ENCODE peak calls at places on chromosomes 1 and 21, in four cellular contexts. One of them, this sample, is unnamed.

GRCh38 chr1:187696092-187696491 is 867.3 kb downstream of the PLA2G4A start:
- DNase-seq in fibroblast of lung: peak
- DNase-seq in breast epithelium: no peak
- DNase-seq in psoas muscle: peak
- DNase-seq in this sample: no peak

GRCh38 chr1:50326026-50326425 is 97.2 kb downstream of the DMRTA2 start:
- DNase-seq in fibroblast of lung: no peak
- DNase-seq in breast epithelium: no peak
- DNase-seq in psoas muscle: no peak
- DNase-seq in this sample: no peak

GRCh38 chr1:156904187-156904959 is 10.9 kb downstream of the PEAR1 start:
- DNase-seq in fibroblast of lung: no peak
- DNase-seq in breast epithelium: no peak
- DNase-seq in psoas muscle: peak
- DNase-seq in this sample: no peak

GRCh38 chr1:213987876-213988638 is at the start of gene PROX1:
- DNase-seq in fibroblast of lung: peak
- DNase-seq in breast epithelium: peak
- DNase-seq in psoas muscle: peak
- DNase-seq in this sample: peak

GRCh38 chr21:37658994-37659458 is 257.2 kb downstream of the KCNJ6 start:
- DNase-seq in fibroblast of lung: peak
- DNase-seq in breast epithelium: peak
- DNase-seq in psoas muscle: no peak
- DNase-seq in this sample: peak

GRCh38 chr1:56326056-56326455 is 253.3 kb downstream of the PLPP3 start:
- DNase-seq in fibroblast of lung: peak
- DNase-seq in breast epithelium: no peak
- DNase-seq in psoas muscle: no peak
- DNase-seq in this sample: peak

GRCh38 chr1:234725177-234726132 is 115.5 kb upstream of the IRF2BP2 start:
- DNase-seq in fibroblast of lung: peak
- DNase-seq in breast epithelium: peak
- DNase-seq in psoas muscle: no peak
- DNase-seq in this sample: peak

GRCh38 chr1:169009666-169010065 is 96.8 kb upstream of the ATP1B1 start:
- DNase-seq in fibroblast of lung: no peak
- DNase-seq in breast epithelium: no peak
- DNase-seq in psoas muscle: no peak
- DNase-seq in this sample: no peak

GRCh38 chr1:236137285-236137852 is 5.0 kb upstream of the GPR137B start:
- DNase-seq in fibroblast of lung: no peak
- DNase-seq in breast epithelium: no peak
- DNase-seq in psoas muscle: no peak
- DNase-seq in this sample: no peak

GRCh38 chr21:41611966-41612606 is 104.1 kb upstream of the TMPRSS2 start:
- DNase-seq in fibroblast of lung: no peak
- DNase-seq in breast epithelium: peak
- DNase-seq in psoas muscle: no peak
- DNase-seq in this sample: peak

GRCh38 chr1:32554288-32554687 is 15.1 kb downstream of the ZBTB8A start:
- DNase-seq in fibroblast of lung: no peak
- DNase-seq in breast epithelium: no peak
- DNase-seq in psoas muscle: no peak
- DNase-seq in this sample: no peak

GRCh38 chr1:248847181-248847955 is 9.3 kb downstream of the ZNF672 start:
- DNase-seq in fibroblast of lung: no peak
- DNase-seq in breast epithelium: no peak
- DNase-seq in psoas muscle: no peak
- DNase-seq in this sample: no peak

GRCh38 chr21:24023402-24023801 is 1583.9 kb downstream of the MRPL39 start:
- DNase-seq in fibroblast of lung: peak
- DNase-seq in breast epithelium: no peak
- DNase-seq in psoas muscle: no peak
- DNase-seq in this sample: no peak

GRCh38 chr1:34796990-34797389 is 4.2 kb downstream of the GJA4 start:
- DNase-seq in fibroblast of lung: no peak
- DNase-seq in breast epithelium: no peak
- DNase-seq in psoas muscle: no peak
- DNase-seq in this sample: no peak

GRCh38 chr1:116110507-116111195 is 548 bp upstream of the MAB21L3 start:
- DNase-seq in fibroblast of lung: no peak
- DNase-seq in breast epithelium: no peak
- DNase-seq in psoas muscle: no peak
- DNase-seq in this sample: no peak

GRCh38 chr21:37983336-37984095 is 67.3 kb upstream of the KCNJ6 start:
- DNase-seq in fibroblast of lung: no peak
- DNase-seq in breast epithelium: no peak
- DNase-seq in psoas muscle: no peak
- DNase-seq in this sample: no peak

GRCh38 chr1:226495716-226496115 is 52.8 kb upstream of the STUM start:
- DNase-seq in fibroblast of lung: no peak
- DNase-seq in breast epithelium: no peak
- DNase-seq in psoas muscle: no peak
- DNase-seq in this sample: no peak

GRCh38 chr1:13573586-13573985 is 10.0 kb upstream of the PDPN start:
- DNase-seq in fibroblast of lung: no peak
- DNase-seq in breast epithelium: no peak
- DNase-seq in psoas muscle: no peak
- DNase-seq in this sample: no peak

DNA sequence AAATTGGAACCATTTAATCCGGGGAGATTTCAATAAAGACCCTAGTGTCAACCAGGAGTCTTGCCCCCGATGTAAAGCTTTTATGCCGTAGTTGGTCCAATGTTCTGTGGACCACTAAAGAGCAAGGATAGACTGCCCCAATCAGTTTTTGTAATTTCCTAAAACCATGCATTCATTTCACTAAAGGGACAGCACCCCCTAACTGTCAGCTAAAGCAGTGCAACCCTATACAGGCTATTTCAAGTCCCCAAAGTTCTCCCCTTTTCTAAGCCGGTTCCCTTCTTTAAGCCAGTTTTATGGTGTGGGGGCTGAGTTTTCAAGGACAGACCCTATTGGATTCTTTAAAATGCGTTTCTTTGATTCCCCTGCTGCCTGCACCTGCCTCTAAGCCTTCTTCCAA is 12.7 kb upstream of the PDPN start:
- DNase-seq in fibroblast of lung: no peak
- DNase-seq in breast epithelium: no peak
- DNase-seq in psoas muscle: no peak
- DNase-seq in this sample: no peak
- TF ChIP-seq CTCF in fibroblast of lung: no peak
- TF ChIP-seq CTCF in breast epithelium: no peak
- TF ChIP-seq CTCF in psoas muscle: peak
- TF ChIP-seq CTCF in this sample: peak

DNA sequence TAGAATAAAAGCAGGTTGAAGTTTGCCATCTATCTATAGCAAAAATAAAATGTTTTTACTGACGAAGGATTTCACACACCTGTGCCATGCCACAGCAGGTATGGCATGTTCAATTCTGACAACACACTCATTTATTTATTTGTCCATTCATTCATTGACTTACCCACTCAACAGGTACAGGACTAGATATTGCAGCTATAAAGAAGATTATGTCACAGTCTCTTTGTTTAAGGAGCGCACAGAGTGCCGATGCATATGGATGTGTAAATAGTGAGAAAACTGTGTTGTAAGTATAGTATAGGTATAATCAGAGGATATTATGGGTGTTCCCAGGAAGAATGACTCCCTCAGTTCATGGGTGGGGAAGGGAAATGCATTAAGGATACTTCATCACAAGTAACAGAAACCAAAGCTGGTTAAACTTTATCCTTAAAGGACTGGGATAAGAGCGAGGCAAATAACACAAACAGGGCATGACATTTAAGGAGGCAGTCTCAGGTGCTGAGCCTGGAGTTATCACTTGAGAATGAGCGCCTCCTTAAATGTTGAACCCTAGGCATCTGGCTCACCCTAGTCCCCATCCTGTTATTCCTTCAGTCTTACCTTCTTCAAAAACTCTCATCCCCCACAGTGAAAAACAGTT is 7.9 kb upstream of the ZRANB2 start:
- DNase-seq in fibroblast of lung: no peak
- DNase-seq in breast epithelium: no peak
- DNase-seq in psoas muscle: no peak
- DNase-seq in this sample: no peak
- H3K4me3 ChIP-seq in fibroblast of lung: no peak
- H3K4me3 ChIP-seq in breast epithelium: no peak
- H3K4me3 ChIP-seq in psoas muscle: no peak
- H3K4me3 ChIP-seq in this sample: no peak

GRCh38 chr1:240888039-240888786 is 276.3 kb upstream of the GREM2 start:
- DNase-seq in fibroblast of lung: peak
- DNase-seq in breast epithelium: no peak
- DNase-seq in psoas muscle: no peak
- DNase-seq in this sample: no peak
- TF ChIP-seq CTCF in fibroblast of lung: peak
- TF ChIP-seq CTCF in breast epithelium: no peak
- TF ChIP-seq CTCF in psoas muscle: no peak
- TF ChIP-seq CTCF in this sample: peak

GRCh38 chr1:153358691-153358975 is 979 bp downstream of the S100A9 start:
- DNase-seq in fibroblast of lung: no peak
- DNase-seq in breast epithelium: peak
- DNase-seq in psoas muscle: no peak
- DNase-seq in this sample: no peak
- H3K4me3 ChIP-seq in fibroblast of lung: no peak
- H3K4me3 ChIP-seq in breast epithelium: no peak
- H3K4me3 ChIP-seq in psoas muscle: peak
- H3K4me3 ChIP-seq in this sample: no peak

GRCh38 chr1:189811960-189812359 is 665.7 kb downstream of the BRINP3 start:
- DNase-seq in fibroblast of lung: no peak
- DNase-seq in breast epithelium: no peak
- DNase-seq in psoas muscle: no peak
- DNase-seq in this sample: no peak
- TF ChIP-seq CTCF in fibroblast of lung: no peak
- TF ChIP-seq CTCF in breast epithelium: no peak
- TF ChIP-seq CTCF in psoas muscle: no peak
- TF ChIP-seq CTCF in this sample: no peak

GRCh38 chr1:46153732-46154131 is 21.2 kb upstream of the TSPAN1 start:
- DNase-seq in fibroblast of lung: no peak
- DNase-seq in breast epithelium: no peak
- DNase-seq in psoas muscle: no peak
- DNase-seq in this sample: no peak

GRCh38 chr1:46157916-46158311 is 17.0 kb upstream of the TSPAN1 start:
- DNase-seq in fibroblast of lung: no peak
- DNase-seq in breast epithelium: no peak
- DNase-seq in psoas muscle: no peak
- DNase-seq in this sample: no peak

GRCh38 chr1:46158312-46159281 is 16.3 kb upstream of the TSPAN1 start:
- DNase-seq in fibroblast of lung: no peak
- DNase-seq in breast epithelium: no peak
- DNase-seq in psoas muscle: no peak
- DNase-seq in this sample: no peak

GRCh38 chr1:46160212-46160611 is 14.7 kb upstream of the TSPAN1 start:
- DNase-seq in fibroblast of lung: no peak
- DNase-seq in breast epithelium: no peak
- DNase-seq in psoas muscle: no peak
- DNase-seq in this sample: no peak

GRCh38 chr1:46159516-46159915 is 15.4 kb upstream of the TSPAN1 start:
- DNase-seq in fibroblast of lung: no peak
- DNase-seq in breast epithelium: no peak
- DNase-seq in psoas muscle: no peak
- DNase-seq in this sample: no peak
- H3K4me3 ChIP-seq in fibroblast of lung: no peak
- H3K4me3 ChIP-seq in breast epithelium: no peak
- H3K4me3 ChIP-seq in psoas muscle: no peak
- H3K4me3 ChIP-seq in this sample: no peak

GRCh38 chr1:81254068-81254467 is 546.7 kb upstream of the ADGRL2 start:
- DNase-seq in fibroblast of lung: no peak
- DNase-seq in breast epithelium: no peak
- DNase-seq in psoas muscle: no peak
- DNase-seq in this sample: no peak

GRCh38 chr1:81252471-81253160 is 548.1 kb upstream of the ADGRL2 start:
- DNase-seq in fibroblast of lung: no peak
- DNase-seq in breast epithelium: no peak
- DNase-seq in psoas muscle: no peak
- DNase-seq in this sample: no peak

GRCh38 chr1:81259620-81260411 is 540.9 kb upstream of the ADGRL2 start:
- DNase-seq in fibroblast of lung: no peak
- DNase-seq in breast epithelium: no peak
- DNase-seq in psoas muscle: no peak
- DNase-seq in this sample: no peak

GRCh38 chr1:81254560-81254959 is 546.2 kb upstream of the ADGRL2 start:
- DNase-seq in fibroblast of lung: no peak
- DNase-seq in breast epithelium: no peak
- DNase-seq in psoas muscle: no peak
- DNase-seq in this sample: no peak
- TF ChIP-seq CTCF in fibroblast of lung: no peak
- TF ChIP-seq CTCF in breast epithelium: no peak
- TF ChIP-seq CTCF in psoas muscle: no peak
- TF ChIP-seq CTCF in this sample: peak